ENCODE peak calls at places on chromosomes 3 and 15, in five cellular contexts. W is IMR-90, D is uterus, A is sigmoid colon, Z is AG10803. M is an unnamed sample.

GRCh38 chr3:134249935-134250716 is 533 bp downstream of the RYK start:
- DNase-seq in Z (peak), A (peak), W (peak), D (peak), M (peak)

GRCh38 chr15:47374222-47374621 is 343.1 kb upstream of the SEMA6D start:
- DNase-seq in Z (peak), W (peak), D (no peak), A (no peak), M (peak)

GRCh38 chr15:50415752-50416404 is 8.3 kb upstream of the USP8 start:
- DNase-seq in Z (peak), D (no peak), W (peak), A (no peak), M (no peak)

GRCh38 chr3:52845157-52845556 is 10.3 kb upstream of the MUSTN1 start:
- DNase-seq in W (peak), D (peak), Z (peak), A (peak), M (no peak)

GRCh38 chr3:188407158-188407880 is 253.4 kb downstream of the LPP start:
- DNase-seq in A (no peak), Z (peak), D (no peak), W (peak), M (peak)

GRCh38 chr15:89105147-89105546 is 16.9 kb downstream of the ABHD2 start:
- DNase-seq in W (peak), D (peak), A (no peak), Z (peak), M (peak)

GRCh38 chr3:56799251-56799882 is 2.4 kb downstream of the ARHGEF3 start:
- DNase-seq in D (no peak), W (peak), A (no peak), Z (peak), M (peak)

GRCh38 chr3:20039082-20039764 is 1.0 kb upstream of the KAT2B start:
- DNase-seq in W (no peak), A (no peak), D (no peak), Z (no peak), M (no peak)

GRCh38 chr3:6168242-6168641 is 692.7 kb upstream of the GRM7 start:
- DNase-seq in Z (no peak), A (no peak), W (no peak), D (no peak), M (no peak)

GRCh38 chr3:43996379-43997301 is 245.0 kb upstream of the TOPAZ1 start:
- DNase-seq in D (no peak), Z (peak), A (no peak), W (no peak), M (no peak)

GRCh38 chr15:84721381-84721780 is 5.4 kb upstream of the SEC11A start:
- DNase-seq in D (no peak), A (no peak), W (no peak), Z (no peak), M (no peak)

GRCh38 chr3:120780977-120781376 is 38.4 kb downstream of the GTF2E1 start:
- DNase-seq in D (no peak), W (peak), Z (peak), A (no peak), M (peak)

GRCh38 chr3:71972031-71972430 is 187.1 kb upstream of the PROK2 start:
- DNase-seq in D (no peak), A (no peak), Z (peak), W (no peak), M (no peak)

GRCh38 chr3:46512191-46512590 is 14.4 kb downstream of the RTP3 start:
- DNase-seq in D (no peak), W (no peak), Z (no peak), A (no peak), M (no peak)

GRCh38 chr3:188842628-188843027 is 329.1 kb upstream of the TPRG1 start:
- DNase-seq in W (peak), D (no peak), Z (peak), A (no peak), M (peak)

GRCh38 chr15:87841426-87841998 is 415.0 kb downstream of the NTRK3 start:
- DNase-seq in D (no peak), W (no peak), A (no peak), Z (no peak), M (no peak)

GRCh38 chr3:79497447-79498111 is 270.2 kb downstream of the ROBO1 start:
- DNase-seq in A (no peak), W (peak), Z (peak), D (no peak), M (peak)

GRCh38 chr3:24604215-24604614 is 109.6 kb upstream of the THRB start:
- DNase-seq in Z (no peak), W (no peak), D (no peak), A (no peak), M (no peak)

GRCh38 chr3:194346621-194347020 is 4.5 kb downstream of the CPN2 start:
- DNase-seq in A (no peak), W (peak), D (no peak), Z (peak), M (no peak)

GRCh38 chr3:194212869-194213320 is 76.9 kb downstream of the HES1 start:
- DNase-seq in W (no peak), D (no peak), Z (peak), A (peak), M (peak)

GRCh38 chr3:71690222-71690821 is 34.9 kb downstream of the EIF4E3 start:
- DNase-seq in W (peak), Z (peak), A (no peak), D (no peak), M (peak)

GRCh38 chr3:194840661-194841514 is 155.2 kb downstream of the FAM43A start:
- DNase-seq in W (peak), D (no peak), A (no peak), Z (no peak), M (peak)

GRCh38 chr3:186825294-186825821 is 17.2 kb upstream of the ADIPOQ start:
- DNase-seq in Z (peak), W (peak), D (no peak), A (no peak), M (peak)

GRCh38 chr3:23161308-23161707 is 41.8 kb upstream of the UBE2E2 start:
- DNase-seq in D (no peak), W (no peak), A (no peak), Z (no peak), M (no peak)

GRCh38 chr3:140011086-140011485 is 76.1 kb downstream of the CLSTN2 start:
- DNase-seq in W (no peak), A (no peak), Z (no peak), D (no peak), M (no peak)

GRCh38 chr15:67093146-67093874 is 27.9 kb downstream of the SMAD3 start:
- DNase-seq in W (no peak), A (no peak), Z (no peak), D (no peak), M (no peak)

GRCh38 chr3:105365536-105366301 is 990 bp upstream of the ALCAM start:
- DNase-seq in W (peak), Z (peak), D (no peak), A (peak), M (peak)

GRCh38 chr3:79415351-79415750 is 352.4 kb downstream of the ROBO1 start:
- DNase-seq in W (no peak), D (no peak), Z (peak), A (no peak), M (no peak)

GRCh38 chr3:195139091-195139875 is 131.7 kb downstream of the XXYLT1 start:
- DNase-seq in W (no peak), A (no peak), Z (no peak), D (no peak), M (peak)

GRCh38 chr3:77038928-77039605 is 832 bp upstream of the ROBO2 start:
- DNase-seq in D (no peak), A (no peak), Z (peak), W (peak), M (peak)

GRCh38 chr3:115248274-115248673 is 101.2 kb upstream of the ZBTB20 start:
- DNase-seq in W (peak), D (no peak), A (no peak), Z (peak), M (no peak)

GRCh38 chr3:184300377-184300717 is 1.3 kb downstream of the PSMD2 start:
- DNase-seq in Z (peak), W (peak), A (no peak), D (no peak), M (peak)

GRCh38 chr15:69219690-69220089 is 59.3 kb downstream of the GLCE start:
- DNase-seq in Z (no peak), W (no peak), D (no peak), A (no peak), M (no peak)

GRCh38 chr3:65785065-65785645 is 253.6 kb downstream of the MAGI1 start:
- DNase-seq in W (peak), D (no peak), A (no peak), Z (peak), M (peak)

GRCh38 chr15:67520276-67520975 is 505 bp upstream of the C15orf61 start:
- DNase-seq in W (peak), Z (no peak), D (no peak), A (no peak), M (no peak)

GRCh38 chr3:170593634-170594033 is 7.8 kb upstream of the SLC7A14 start:
- DNase-seq in Z (no peak), D (no peak), A (no peak), W (no peak), M (no peak)

GRCh38 chr3:188111002-188111584 is 42.9 kb upstream of the LPP start:
- DNase-seq in D (no peak), Z (no peak), A (no peak), W (no peak), M (no peak)

GRCh38 chr3:66338927-66339326 is 118.1 kb downstream of the SLC25A26 start:
- DNase-seq in W (peak), Z (peak), A (no peak), D (no peak), M (peak)

GRCh38 chr3:170640737-170641171 is 54.9 kb upstream of the SLC7A14 start:
- DNase-seq in W (no peak), D (no peak), Z (no peak), A (no peak), M (no peak)

GRCh38 chr3:196339493-196340254 is 1.5 kb upstream of the TM4SF19 start:
- DNase-seq in Z (peak), W (peak), D (no peak), A (no peak), M (peak)

GRCh38 chr15:83064859-83065258 is 2.2 kb downstream of the BTBD1 start:
- DNase-seq in D (no peak), A (no peak), Z (no peak), W (peak), M (peak)

GRCh38 chr15:83066034-83066760 is 855 bp downstream of the BTBD1 start:
- DNase-seq in A (no peak), W (no peak), Z (peak), D (no peak), M (no peak)

GRCh38 chr15:83066761-83067637 is at the start of gene BTBD1:
- DNase-seq in W (peak), D (peak), Z (peak), A (peak), M (peak)

GRCh38 chr15:83063555-83063954 is 3.5 kb downstream of the BTBD1 start:
- DNase-seq in Z (no peak), W (no peak), D (no peak), A (no peak), M (no peak)

GRCh38 chr15:83065431-83065830 is 1.6 kb downstream of the BTBD1 start:
- DNase-seq in Z (peak), A (no peak), D (no peak), W (no peak), M (no peak)
- H3K4me3 ChIP-seq in Z (peak), A (peak), D (peak), W (peak), M (peak)

GRCh38 chr3:141081141-141081795 is 30.1 kb downstream of the SPSB4 start:
- DNase-seq in Z (no peak), W (no peak), D (no peak), A (peak), M (no peak)
- H3K4me3 ChIP-seq in Z (no peak), W (no peak), D (no peak), A (no peak), M (no peak)

GRCh38 chr3:113743006-113743639 is 2.9 kb downstream of the NAA50 start:
- DNase-seq in A (no peak), Z (no peak), D (no peak), W (no peak), M (no peak)
- H3K4me3 ChIP-seq in A (no peak), Z (peak), D (no peak), W (no peak), M (peak)

DNA sequence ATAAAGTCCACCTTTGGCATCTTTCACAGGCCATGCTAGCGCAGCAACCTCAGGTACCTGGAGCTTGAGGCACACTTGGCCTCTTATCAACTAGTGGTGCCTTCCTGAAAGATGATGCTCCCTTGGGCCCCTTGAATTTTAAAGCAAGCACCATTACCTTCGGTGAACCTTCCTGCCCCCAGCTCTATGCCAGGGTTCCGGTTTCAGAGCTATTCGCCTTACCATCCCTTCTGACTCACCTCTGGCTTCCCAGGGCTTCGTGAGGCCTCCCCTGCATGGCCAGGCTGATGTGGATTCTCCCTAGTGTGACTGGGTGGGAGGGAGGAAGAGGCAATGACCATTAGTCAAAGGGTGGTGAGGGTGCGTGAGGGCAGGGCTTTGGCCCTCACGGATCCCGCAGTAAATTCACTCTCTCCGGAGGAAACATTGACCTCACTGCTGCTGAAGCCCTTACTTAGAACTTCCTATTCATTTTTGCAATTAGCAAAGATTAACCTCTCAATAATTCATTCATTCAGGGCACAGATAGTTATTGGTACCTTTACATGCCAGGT is 16.3 kb downstream of the BHLHE40 start:
- DNase-seq in A (peak), Z (peak), W (peak), D (no peak), M (peak)
- H3K4me3 ChIP-seq in A (no peak), Z (no peak), W (no peak), D (no peak), M (no peak)

GRCh38 chr15:77541421-77542181 is 91.1 kb downstream of the LINGO1 start:
- DNase-seq in A (peak), W (peak), D (no peak), Z (peak), M (peak)
- H3K4me3 ChIP-seq in A (no peak), W (no peak), D (no peak), Z (no peak), M (no peak)

DNA sequence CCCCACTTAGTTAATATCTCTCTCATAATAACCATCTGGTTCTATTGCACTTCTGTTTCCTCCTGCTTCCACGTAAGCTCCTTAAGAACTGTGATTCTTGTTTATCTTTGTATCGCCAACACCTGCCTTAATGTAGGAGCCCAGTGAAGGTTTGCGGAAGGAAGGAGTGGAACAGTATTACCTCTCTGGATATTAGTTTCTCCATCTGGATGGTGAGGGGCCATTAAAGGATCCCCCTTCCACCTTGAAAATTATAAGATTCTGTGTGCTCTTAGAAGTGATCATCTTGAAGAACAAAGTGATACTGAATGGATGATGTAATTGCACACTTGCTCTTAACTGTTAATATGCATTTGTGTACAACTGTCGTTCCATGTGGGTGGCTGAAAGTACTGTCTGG is 2.2 kb downstream of the CHRNA5 start:
- DNase-seq in Z (no peak), D (no peak), W (no peak), A (no peak), M (no peak)
- H3K4me3 ChIP-seq in Z (no peak), D (no peak), W (no peak), A (no peak), M (no peak)

GRCh38 chr3:123072152-123072551 is 5.3 kb downstream of the PDIA5 start:
- DNase-seq in D (no peak), A (no peak), Z (no peak), W (no peak), M (no peak)
- H3K4me3 ChIP-seq in D (no peak), A (no peak), Z (no peak), W (no peak), M (no peak)

M was measured in fibroblast of lung.